ENCODE peak calls at places on chromosomes 7 and 10, in ten cellular contexts. M, C, A, P, Z, O, V, S, B and J are unnamed samples.

GRCh38 chr7:26038201-26038990 is 113.6 kb upstream of the NFE2L3 start:
- DNase-seq in M (peak; percentile 78), C (no peak), A (no peak), P (no peak), Z (no peak), O (no peak), V (no peak), S (no peak), B (no peak), J (no peak)

GRCh38 chr7:127876393-127876792 is 154.8 kb downstream of the LRRC4 start:
- DNase-seq in M (no peak), C (no peak), A (no peak), P (no peak), Z (no peak), O (no peak), V (peak; percentile 64), S (no peak), B (peak; percentile 75), J (no peak)

GRCh38 chr7:41792099-41792498 is 89.2 kb upstream of the INHBA start:
- DNase-seq in M (no peak), C (no peak), A (no peak), P (no peak), Z (no peak), O (peak; percentile 31), V (peak; percentile 21), S (no peak), B (peak; percentile 41), J (no peak)

GRCh38 chr7:94052398-94053180 is 48.4 kb upstream of the BET1 start:
- DNase-seq in M (no peak), C (no peak), A (no peak), P (no peak), Z (no peak), O (no peak), V (no peak), S (no peak), B (no peak), J (no peak)

GRCh38 chr7:641269-641671 is 85.2 kb upstream of the DNAAF5 start:
- DNase-seq in M (no peak), C (no peak), A (no peak), P (no peak), Z (no peak), O (no peak), V (peak; percentile 34), S (no peak), B (no peak), J (no peak)

GRCh38 chr10:128549192-128549591 is 423.0 kb upstream of the MKI67 start:
- DNase-seq in M (no peak), C (no peak), A (no peak), P (no peak), Z (no peak), O (no peak), V (no peak), S (no peak), B (no peak), J (no peak)

GRCh38 chr7:2508327-2509231 is 11.0 kb upstream of the LFNG start:
- DNase-seq in M (no peak), C (peak; percentile 86), A (no peak), P (no peak), Z (no peak), O (peak; percentile 70), V (no peak), S (no peak), B (peak; percentile 32), J (peak; percentile 74)

GRCh38 chr10:106111241-106111640 is 1053.3 kb downstream of the SORCS1 start:
- DNase-seq in M (no peak), C (no peak), A (no peak), P (no peak), Z (no peak), O (no peak), V (no peak), S (no peak), B (peak; percentile 1), J (no peak)

GRCh38 chr10:94076325-94076841 is 82.7 kb downstream of the PLCE1 start:
- DNase-seq in M (no peak), C (no peak), A (no peak), P (no peak), Z (peak; percentile 19), O (no peak), V (peak; percentile 62), S (no peak), B (peak; percentile 71), J (no peak)

GRCh38 chr7:140024585-140024984 is 38.2 kb downstream of the PARP12 start:
- DNase-seq in M (no peak), C (no peak), A (no peak), P (no peak), Z (no peak), O (no peak), V (no peak), S (no peak), B (no peak), J (no peak)

GRCh38 chr7:20870977-20871376 is 84.3 kb upstream of the SP8 start:
- DNase-seq in M (no peak), C (no peak), A (no peak), P (no peak), Z (no peak), O (no peak), V (no peak), S (no peak), B (no peak), J (no peak)

GRCh38 chr10:128908109-128908898 is 558.7 kb upstream of the MGMT start:
- DNase-seq in M (no peak), C (no peak), A (no peak), P (no peak), Z (no peak), O (no peak), V (no peak), S (no peak), B (no peak), J (no peak)

GRCh38 chr7:105776068-105776790 is 100.2 kb downstream of the ATXN7L1 start:
- DNase-seq in M (peak; percentile 39), C (no peak), A (peak; percentile 74), P (peak; percentile 84), Z (no peak), O (peak; percentile 80), V (peak; percentile 100), S (peak; percentile 65), B (peak; percentile 100), J (peak; percentile 83)

GRCh38 chr7:1020849-1021251 is 23.5 kb upstream of the GPR146 start:
- DNase-seq in M (no peak), C (no peak), A (no peak), P (no peak), Z (no peak), O (peak; percentile 12), V (no peak), S (no peak), B (no peak), J (no peak)

GRCh38 chr7:17447728-17448478 is 149.5 kb downstream of the AHR start:
- DNase-seq in M (no peak), C (no peak), A (no peak), P (no peak), Z (no peak), O (no peak), V (peak; percentile 29), S (no peak), B (peak; percentile 24), J (no peak)

GRCh38 chr10:24762966-24763623 is 39.4 kb upstream of the ARHGAP21 start:
- DNase-seq in M (peak; percentile 64), C (no peak), A (no peak), P (no peak), Z (no peak), O (no peak), V (peak; percentile 69), S (no peak), B (peak; percentile 28), J (no peak)

GRCh38 chr10:129191848-129192247 is 275.2 kb upstream of the MGMT start:
- DNase-seq in M (no peak), C (no peak), A (peak; percentile 68), P (peak; percentile 26), Z (no peak), O (peak; percentile 46), V (no peak), S (peak; percentile 19), B (no peak), J (no peak)

GRCh38 chr10:104350146-104350635 is 3.4 kb upstream of the CFAP58 start:
- DNase-seq in M (peak; percentile 68), C (no peak), A (no peak), P (peak; percentile 42), Z (peak; percentile 55), O (no peak), V (peak; percentile 69), S (peak; percentile 57), B (peak; percentile 76), J (no peak)

GRCh38 chr10:22029450-22030236 is 26.1 kb upstream of the DNAJC1 start:
- DNase-seq in M (no peak), C (no peak), A (no peak), P (no peak), Z (no peak), O (no peak), V (no peak), S (no peak), B (no peak), J (no peak)
- TF ChIP-seq CTCF in M (no peak), C (no peak), A (no peak), P (no peak), Z (no peak), O (no peak), V (no peak), S (no peak), B (no peak), J (no peak)

GRCh38 chr7:47376991-47377590 is 204.8 kb downstream of the TNS3 start:
- DNase-seq in M (no peak), C (no peak), A (peak; percentile 25), P (no peak), Z (no peak), O (no peak), V (no peak), S (no peak), B (no peak), J (no peak)
- H3K4me1 ChIP-seq in M (peaks cover 17% of the 10 kb centered on the region), C (peaks cover 26% of the 10 kb centered on the region), A (peaks cover 29% of the 10 kb centered on the region), P (peaks cover 14% of the 10 kb centered on the region), Z (peaks cover 33% of the 10 kb centered on the region), O (peaks cover 50% of the 10 kb centered on the region), V (peaks cover 16% of the 10 kb centered on the region), S (no peaks in the 10 kb centered on the region), B (peaks cover 22% of the 10 kb centered on the region), J (peaks cover 71% of the 10 kb centered on the region)

GRCh38 chr7:92830532-92831110 is 5.8 kb downstream of the CDK6 start:
- DNase-seq in M (no peak), C (no peak), A (no peak), P (no peak), Z (no peak), O (no peak), V (peak; percentile 38), S (no peak), B (peak; percentile 46), J (no peak)
- H3K4me3 ChIP-seq in M (no peak overlapping the region), C (no peak overlapping the region), A (no peak overlapping the region), P (no peak overlapping the region), Z (peak overlapping the region; percentile 80), O (peak overlapping the region; percentile 81), V (peak overlapping the region; percentile 79), S (no peak overlapping the region), B (peak overlapping the region; percentile 98), J (no peak overlapping the region)

DNA sequence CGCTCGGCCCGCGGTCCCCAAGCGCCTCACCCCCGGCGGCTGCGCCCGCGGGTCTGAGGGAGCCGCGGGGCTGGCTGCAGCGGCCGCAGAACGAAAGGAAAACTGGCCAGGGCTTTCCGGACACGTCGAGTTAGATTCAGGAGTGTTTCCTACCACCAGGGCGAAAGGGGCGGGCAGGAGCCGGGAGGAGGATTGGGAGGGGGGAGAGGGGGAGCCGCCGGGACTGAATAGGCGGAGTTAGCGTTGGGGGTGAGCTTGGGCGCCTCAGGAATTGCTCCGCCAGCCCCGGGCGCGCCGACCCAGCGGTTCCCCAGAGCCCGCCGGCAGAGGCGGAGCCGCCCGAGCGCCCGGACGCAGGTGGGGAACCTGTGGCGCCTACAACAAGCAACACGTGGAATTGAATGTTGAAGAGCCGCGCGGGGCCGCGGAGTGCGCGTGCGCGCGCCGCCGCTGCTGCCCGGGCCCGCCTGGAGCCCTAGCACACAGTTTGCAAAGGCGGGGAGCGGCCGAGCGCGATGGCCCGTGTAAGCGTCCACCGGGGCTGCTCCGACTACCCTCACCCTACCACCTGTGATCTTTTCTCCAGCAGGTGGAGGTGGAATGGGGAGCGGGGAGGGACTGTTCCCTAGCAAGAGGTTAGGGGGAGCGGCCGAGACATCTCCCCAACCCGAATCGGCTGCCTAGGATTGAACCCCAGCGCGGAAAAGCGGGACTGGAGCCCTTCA is at the start of gene CADPS2:
- DNase-seq in M (peak; percentile 85), C (peak; percentile 92), A (peak; percentile 91), P (peak; percentile 88), Z (peak; percentile 86), O (peak; percentile 82), V (peak; percentile 86), S (peak; percentile 92), B (peak; percentile 36), J (peak; percentile 87)
- TF ChIP-seq CTCF in M (peak; percentile 25), C (peak; percentile 19), A (peak; percentile 45), P (peak; percentile 31), Z (no peak), O (no peak), V (peak; percentile 9), S (no peak), B (peak; percentile 3), J (no peak)